ENCODE peak calls at places on chromosomes 12 and 14, in eight cellular contexts. D, O, B, Z, M, V, W and F are unnamed samples.

GRCh38 chr14:26598081-26598671 is 343 bp upstream of the NOVA1 start:
- DNase-seq in D (peak; percentile 20), O (peak; percentile 94), B (no peak), Z (peak; percentile 93), M (no peak), V (peak; percentile 21), W (no peak), F (no peak)

GRCh38 chr14:50225067-50225973 is 6.1 kb downstream of the SOS2 start:
- DNase-seq in D (peak; percentile 64), O (no peak), B (no peak), Z (peak; percentile 89), M (no peak), V (peak; percentile 82), W (no peak), F (peak; percentile 75)

GRCh38 chr14:54976316-54976715 is 50.6 kb downstream of the WDHD1 start:
- DNase-seq in D (peak; percentile 40), O (no peak), B (no peak), Z (peak; percentile 86), M (no peak), V (peak; percentile 71), W (no peak), F (peak; percentile 16)

GRCh38 chr12:89949457-89950195 is 241.0 kb upstream of the ATP2B1 start:
- DNase-seq in D (peak; percentile 63), O (no peak), B (peak; percentile 81), Z (peak; percentile 77), M (peak; percentile 50), V (peak; percentile 76), W (peak; percentile 36), F (no peak)

GRCh38 chr14:102774391-102775153 is 2.7 kb upstream of the TRAF3 start:
- DNase-seq in D (peak; percentile 61), O (peak; percentile 23), B (peak; percentile 75), Z (peak; percentile 83), M (peak; percentile 65), V (peak; percentile 89), W (peak; percentile 40), F (peak; percentile 84)

GRCh38 chr12:107884769-107885694 is 110.5 kb downstream of the ASCL4 start:
- DNase-seq in D (peak; percentile 52), O (peak; percentile 60), B (peak; percentile 46), Z (peak; percentile 61), M (peak; percentile 28), V (peak; percentile 64), W (no peak), F (peak; percentile 51)

GRCh38 chr12:15005064-15005463 is 32.2 kb downstream of the PDE6H start:
- DNase-seq in D (no peak), O (peak; percentile 62), B (no peak), Z (no peak), M (no peak), V (no peak), W (no peak), F (no peak)

GRCh38 chr12:50188280-50188781 is 21.2 kb upstream of the CERS5 start:
- DNase-seq in D (no peak), O (no peak), B (no peak), Z (peak; percentile 68), M (no peak), V (peak; percentile 49), W (no peak), F (no peak)

GRCh38 chr12:4648499-4649357 is at the start of the genes AKAP3 and NDUFA9:
- DNase-seq in D (peak; percentile 73), O (peak; percentile 66), B (peak; percentile 80), Z (peak; percentile 88), M (peak; percentile 82), V (peak; percentile 83), W (peak; percentile 63), F (peak; percentile 77)

GRCh38 chr14:50845166-50845565 is 14.2 kb upstream of the NIN start:
- DNase-seq in D (no peak), O (no peak), B (no peak), Z (no peak), M (no peak), V (no peak), W (no peak), F (no peak)

GRCh38 chr14:96626916-96627315 is 124.7 kb downstream of the PAPOLA start:
- DNase-seq in D (no peak), O (no peak), B (no peak), Z (no peak), M (no peak), V (no peak), W (no peak), F (no peak)

GRCh38 chr14:72089625-72090024 is 157.4 kb downstream of the RGS6 start:
- DNase-seq in D (no peak), O (no peak), B (no peak), Z (no peak), M (no peak), V (no peak), W (no peak), F (no peak)

GRCh38 chr12:86712425-86712843 is 456.2 kb upstream of the MGAT4C start:
- DNase-seq in D (peak; percentile 87), O (no peak), B (no peak), Z (peak; percentile 99), M (no peak), V (peak; percentile 94), W (no peak), F (peak; percentile 42)

GRCh38 chr14:64926398-64926995 is 12.2 kb downstream of the CHURC1 start:
- DNase-seq in D (no peak), O (no peak), B (no peak), Z (no peak), M (no peak), V (no peak), W (no peak), F (no peak)

GRCh38 chr12:52141306-52141705 is 50.5 kb downstream of the KRT80 start:
- DNase-seq in D (no peak), O (no peak), B (no peak), Z (no peak), M (no peak), V (no peak), W (no peak), F (no peak)

GRCh38 chr14:74583689-74584434 is 28.2 kb downstream of the LTBP2 start:
- DNase-seq in D (peak; percentile 90), O (no peak), B (no peak), Z (peak; percentile 48), M (no peak), V (peak; percentile 70), W (no peak), F (peak; percentile 78)

GRCh38 chr14:50823051-50823762 is 7.8 kb downstream of the NIN start:
- DNase-seq in D (no peak), O (no peak), B (no peak), Z (peak; percentile 50), M (no peak), V (peak; percentile 30), W (no peak), F (no peak)